ENCODE peak calls at places on chromosomes 12 and 14, in six cellular contexts. Z, F, S, X, W and I are unnamed samples.

GRCh38 chr14:61388976-61389576 is 67.7 kb downstream of the PRKCH start:
- DNase-seq in Z (no peak), F (no peak), S (no peak), X (no peak), W (no peak), I (no peak)

GRCh38 chr12:52877242-52877641 is 27.6 kb downstream of the KRT8 start:
- DNase-seq in Z (no peak), F (no peak), S (no peak), X (no peak), W (no peak), I (no peak)

GRCh38 chr14:43898709-43899108 is 608.4 kb downstream of the FSCB start:
- DNase-seq in Z (no peak), F (no peak), S (no peak), X (no peak), W (peak; percentile 2), I (no peak)

GRCh38 chr14:96225745-96226151 is 21.1 kb downstream of the BDKRB2 start:
- DNase-seq in Z (no peak), F (no peak), S (no peak), X (no peak), W (peak; percentile 13), I (no peak)

GRCh38 chr14:51780741-51781140 is 79.7 kb upstream of the GNG2 start:
- DNase-seq in Z (no peak), F (no peak), S (no peak), X (no peak), W (no peak), I (no peak)

GRCh38 chr12:39905152-39905551 is 200.7 kb downstream of the SLC2A13 start:
- DNase-seq in Z (no peak), F (no peak), S (no peak), X (no peak), W (no peak), I (no peak)

GRCh38 chr14:100531152-100531551 is 56.1 kb downstream of the BEGAIN start:
- DNase-seq in Z (no peak), F (no peak), S (no peak), X (no peak), W (no peak), I (no peak)

GRCh38 chr12:117042171-117042809 is 56.9 kb downstream of the TESC start:
- DNase-seq in Z (no peak), F (no peak), S (no peak), X (no peak), W (no peak), I (no peak)

GRCh38 chr12:95385646-95386045 is 88.3 kb upstream of the METAP2 start:
- DNase-seq in Z (no peak), F (no peak), S (no peak), X (no peak), W (no peak), I (no peak)

GRCh38 chr14:45177081-45177480 is 41.4 kb downstream of the FANCM start:
- DNase-seq in Z (no peak), F (no peak), S (no peak), X (no peak), W (no peak), I (no peak)

GRCh38 chr14:96576359-96576758 is 74.2 kb downstream of the PAPOLA start:
- DNase-seq in Z (no peak), F (no peak), S (no peak), X (no peak), W (no peak), I (no peak)

GRCh38 chr12:55767156-55767555 is 24.2 kb downstream of the GDF11 start:
- DNase-seq in Z (no peak), F (no peak), S (no peak), X (no peak), W (no peak), I (no peak)

GRCh38 chr14:57461777-57462320 is 31.8 kb downstream of the CCDC198 start:
- DNase-seq in Z (no peak), F (no peak), S (no peak), X (no peak), W (no peak), I (no peak)

GRCh38 chr12:2783936-2784600 is 10.7 kb upstream of the FKBP4 start:
- DNase-seq in Z (no peak), F (peak; percentile 26), S (no peak), X (no peak), W (no peak), I (no peak)

GRCh38 chr14:54487771-54488170 is 1.0 kb downstream of the GMFB start:
- DNase-seq in Z (no peak), F (no peak), S (no peak), X (no peak), W (no peak), I (no peak)

GRCh38 chr12:89352492-89353187 is at the start of gene DUSP6:
- DNase-seq in Z (peak; percentile 72), F (peak; percentile 84), S (peak; percentile 61), X (peak; percentile 73), W (peak; percentile 97), I (peak; percentile 78)

GRCh38 chr12:18653465-18653864 is 84.3 kb downstream of the PLCZ1 start:
- DNase-seq in Z (no peak), F (no peak), S (no peak), X (no peak), W (no peak), I (no peak)

GRCh38 chr14:76926521-76927251 is 100.5 kb downstream of the LRRC74A start:
- DNase-seq in Z (peak; percentile 72), F (no peak), S (no peak), X (peak; percentile 32), W (peak; percentile 75), I (peak; percentile 78)